ENCODE peak calls at places on chromosomes 12 and 14, in seven cellular contexts. J is lower leg skin; Y is DMS153; B is amniotic epithelial cell; I is Calu3; M is stimulated activated CD4-positive, alpha-beta T cell treated with anti-CD3 and anti-CD28 coated beads, Interleukin-2, amount 100 ng/mL, for 48 hours; V is NCI-H1105 treated with DMSO at 0.1 percent for 48 hours. C is an unnamed sample.

GRCh38 chr12:3303410-3304136 is 187.4 kb upstream of the PRMT8 start:
- DNase-seq in M (no peak), V (no peak), J (no peak), Y (peak), I (no peak), B (no peak), C (no peak)

GRCh38 chr14:36750244-36750643 is 88.6 kb downstream of the PAX9 start:
- DNase-seq in B (no peak), Y (no peak), M (no peak), I (no peak), J (no peak), V (no peak), C (no peak)

GRCh38 chr14:30177776-30178175 is 250.1 kb upstream of the PRKD1 start:
- DNase-seq in J (no peak), V (peak), M (no peak), Y (no peak), I (no peak), B (no peak), C (no peak)

GRCh38 chr12:11822071-11822818 is 172.8 kb downstream of the ETV6 start:
- DNase-seq in J (peak), M (no peak), I (peak), Y (peak), V (peak), B (peak), C (peak)

GRCh38 chr12:108803428-108804105 is 53.8 kb downstream of the SSH1 start:
- DNase-seq in V (peak), Y (peak), J (peak), B (peak), M (peak), I (peak), C (peak)

GRCh38 chr14:80959448-80960006 is 4.1 kb downstream of the TSHR start:
- DNase-seq in B (no peak), M (no peak), I (no peak), Y (no peak), J (no peak), V (peak), C (no peak)

GRCh38 chr14:31543969-31544799 is 17.0 kb upstream of the NUBPL start:
- DNase-seq in B (peak), J (no peak), V (no peak), Y (no peak), I (no peak), M (no peak), C (peak)

GRCh38 chr14:86971292-86971691 is 1021.7 kb downstream of the GALC start:
- DNase-seq in B (no peak), M (no peak), I (no peak), V (no peak), J (no peak), Y (no peak), C (no peak)

GRCh38 chr14:51058382-51058781 is 36.5 kb downstream of the TRIM9 start:
- DNase-seq in V (no peak), B (no peak), J (no peak), Y (no peak), M (no peak), I (no peak), C (no peak)

GRCh38 chr14:56730468-56731145 is 79.7 kb downstream of the OTX2 start:
- DNase-seq in V (no peak), M (no peak), Y (no peak), I (no peak), B (no peak), J (no peak), C (no peak)

GRCh38 chr12:1611775-1612174 is 17.3 kb upstream of the WNT5B start:
- DNase-seq in Y (no peak), M (no peak), I (no peak), J (no peak), B (peak), V (no peak), C (peak)

GRCh38 chr12:68451261-68452091 is 119.3 kb upstream of the MDM1 start:
- DNase-seq in J (no peak), M (peak), V (peak), Y (peak), I (no peak), B (peak), C (peak)

GRCh38 chr14:99909500-99910064 is 116.4 kb downstream of the EML1 start:
- DNase-seq in Y (no peak), I (no peak), M (no peak), J (no peak), B (no peak), V (no peak), C (no peak)

GRCh38 chr12:41486718-41487117 is 298.6 kb downstream of the PDZRN4 start:
- DNase-seq in Y (no peak), B (peak), M (no peak), V (no peak), J (no peak), I (no peak), C (peak)